ENCODE peak calls at places on chromosomes 2 and 18, in seven cellular contexts. One of them, this sample, is unnamed.

GRCh38 chr2:134447669-134448068 is 193.8 kb downstream of the MGAT5 start:
- DNase-seq in nucleus accumbens: no peak
- DNase-seq in HCT116: no peak
- DNase-seq in SK-N-SH: no peak
- DNase-seq in WTC11: no peak
- DNase-seq in NCI-H1930: no peak
- DNase-seq in AG09319: no peak
- DNase-seq in this sample: no peak

GRCh38 chr2:207252979-207253640 is 87.4 kb upstream of the KLF7 start:
- DNase-seq in nucleus accumbens: no peak
- DNase-seq in HCT116: no peak
- DNase-seq in SK-N-SH: peak; percentile 56
- DNase-seq in WTC11: peak; percentile 20
- DNase-seq in NCI-H1930: peak; percentile 5
- DNase-seq in AG09319: no peak
- DNase-seq in this sample: peak; percentile 40

GRCh38 chr2:98518106-98518505 is 73.4 kb downstream of the INPP4A start:
- DNase-seq in nucleus accumbens: no peak
- DNase-seq in HCT116: no peak
- DNase-seq in SK-N-SH: peak; percentile 56
- DNase-seq in WTC11: peak; percentile 30
- DNase-seq in NCI-H1930: no peak
- DNase-seq in AG09319: no peak
- DNase-seq in this sample: no peak

GRCh38 chr2:233338046-233338445 is 16.2 kb upstream of the DGKD start:
- DNase-seq in nucleus accumbens: no peak
- DNase-seq in HCT116: no peak
- DNase-seq in SK-N-SH: peak; percentile 63
- DNase-seq in WTC11: no peak
- DNase-seq in NCI-H1930: no peak
- DNase-seq in AG09319: no peak
- DNase-seq in this sample: no peak

GRCh38 chr2:201955702-201956141 is 77.9 kb upstream of the FZD7 start:
- DNase-seq in nucleus accumbens: no peak
- DNase-seq in HCT116: no peak
- DNase-seq in SK-N-SH: no peak
- DNase-seq in WTC11: no peak
- DNase-seq in NCI-H1930: no peak
- DNase-seq in AG09319: no peak
- DNase-seq in this sample: no peak

GRCh38 chr2:179861027-179861776 is at the start of gene ZNF385B:
- DNase-seq in nucleus accumbens: no peak
- DNase-seq in HCT116: no peak
- DNase-seq in SK-N-SH: peak; percentile 77
- DNase-seq in WTC11: peak; percentile 63
- DNase-seq in NCI-H1930: no peak
- DNase-seq in AG09319: no peak
- DNase-seq in this sample: no peak

GRCh38 chr2:99697811-99698568 is 208.2 kb upstream of the REV1 start:
- DNase-seq in nucleus accumbens: no peak
- DNase-seq in HCT116: no peak
- DNase-seq in SK-N-SH: no peak
- DNase-seq in WTC11: no peak
- DNase-seq in NCI-H1930: no peak
- DNase-seq in AG09319: peak; percentile 86
- DNase-seq in this sample: peak; percentile 80

GRCh38 chr2:181781082-181781786 is 100.9 kb upstream of the NEUROD1 start:
- DNase-seq in nucleus accumbens: no peak
- DNase-seq in HCT116: no peak
- DNase-seq in SK-N-SH: no peak
- DNase-seq in WTC11: peak; percentile 9
- DNase-seq in NCI-H1930: no peak
- DNase-seq in AG09319: no peak
- DNase-seq in this sample: peak; percentile 45

GRCh38 chr2:27596627-27597026 is 13.8 kb downstream of the ZNF512 start:
- DNase-seq in nucleus accumbens: no peak
- DNase-seq in HCT116: no peak
- DNase-seq in SK-N-SH: no peak
- DNase-seq in WTC11: no peak
- DNase-seq in NCI-H1930: no peak
- DNase-seq in AG09319: no peak
- DNase-seq in this sample: no peak

GRCh38 chr2:219104107-219105050 is 43.7 kb upstream of the IHH start:
- DNase-seq in nucleus accumbens: no peak
- DNase-seq in HCT116: peak; percentile 33
- DNase-seq in SK-N-SH: peak; percentile 66
- DNase-seq in WTC11: peak; percentile 41
- DNase-seq in NCI-H1930: no peak
- DNase-seq in AG09319: peak; percentile 35
- DNase-seq in this sample: peak; percentile 29

GRCh38 chr2:63735931-63736820 is 105.5 kb upstream of the UGP2 start:
- DNase-seq in nucleus accumbens: no peak
- DNase-seq in HCT116: no peak
- DNase-seq in SK-N-SH: no peak
- DNase-seq in WTC11: no peak
- DNase-seq in NCI-H1930: no peak
- DNase-seq in AG09319: peak; percentile 67
- DNase-seq in this sample: peak; percentile 44

GRCh38 chr2:73986085-73986680 is 1.5 kb downstream of the TET3 start:
- DNase-seq in nucleus accumbens: no peak
- DNase-seq in HCT116: no peak
- DNase-seq in SK-N-SH: no peak
- DNase-seq in WTC11: no peak
- DNase-seq in NCI-H1930: no peak
- DNase-seq in AG09319: no peak
- DNase-seq in this sample: no peak

GRCh38 chr2:223590964-223591363 is 11.2 kb downstream of the SCG2 start:
- DNase-seq in nucleus accumbens: no peak
- DNase-seq in HCT116: no peak
- DNase-seq in SK-N-SH: no peak
- DNase-seq in WTC11: no peak
- DNase-seq in NCI-H1930: no peak
- DNase-seq in AG09319: no peak
- DNase-seq in this sample: no peak

GRCh38 chr2:188984680-188985079 is 10.5 kb downstream of the COL3A1 start:
- DNase-seq in nucleus accumbens: no peak
- DNase-seq in HCT116: no peak
- DNase-seq in SK-N-SH: no peak
- DNase-seq in WTC11: no peak
- DNase-seq in NCI-H1930: no peak
- DNase-seq in AG09319: peak; percentile 61
- DNase-seq in this sample: no peak

GRCh38 chr18:31487251-31488015 is 10.5 kb upstream of the DSG2 start:
- DNase-seq in nucleus accumbens: no peak
- DNase-seq in HCT116: peak; percentile 75
- DNase-seq in SK-N-SH: no peak
- DNase-seq in WTC11: no peak
- DNase-seq in NCI-H1930: no peak
- DNase-seq in AG09319: no peak
- DNase-seq in this sample: peak; percentile 93

GRCh38 chr2:100059638-100060037 is 82.8 kb downstream of the AFF3 start:
- DNase-seq in nucleus accumbens: no peak
- DNase-seq in HCT116: no peak
- DNase-seq in SK-N-SH: no peak
- DNase-seq in WTC11: no peak
- DNase-seq in NCI-H1930: no peak
- DNase-seq in AG09319: no peak
- DNase-seq in this sample: no peak

GRCh38 chr18:48590678-48591077 is 51.8 kb downstream of the CTIF start:
- DNase-seq in nucleus accumbens: no peak
- DNase-seq in HCT116: peak; percentile 2
- DNase-seq in SK-N-SH: no peak
- DNase-seq in WTC11: no peak
- DNase-seq in NCI-H1930: no peak
- DNase-seq in AG09319: peak; percentile 43
- DNase-seq in this sample: peak; percentile 84